ENCODE peak calls at places on chromosomes 11 and 22, in seven cellular contexts. T is astrocyte of the hippocampus; I is COR-L47; X is frontal cortex; W is stimulated activated CD4-positive, alpha-beta T cell treated with anti-CD3 and anti-CD28 coated beads, Interleukin-15, amount 100 ng/mL, for 1 hour; V is HS-5; L is SK-MEL-5. A is an unnamed sample.

GRCh38 chr22:27797793-27798525 is 3.6 kb downstream of the MN1 start:
- DNase-seq in L (no peak), T (peak; percentile 66), W (no peak), X (no peak), I (no peak), V (no peak), A (no peak)

GRCh38 chr22:41772645-41773044 is 27.8 kb upstream of the CCDC134 start:
- DNase-seq in T (no peak), W (no peak), L (peak; percentile 24), I (no peak), X (no peak), V (no peak), A (no peak)

GRCh38 chr11:75163917-75164316 is 13.0 kb downstream of the SLCO2B1 start:
- DNase-seq in V (no peak), X (no peak), I (no peak), L (no peak), T (no peak), W (no peak), A (no peak)

GRCh38 chr11:44047931-44048431 is at the start of gene ACCSL:
- DNase-seq in I (no peak), V (no peak), L (peak; percentile 44), T (no peak), W (no peak), X (no peak), A (no peak)

GRCh38 chr11:74925281-74925680 is 23.6 kb downstream of the XRRA1 start:
- DNase-seq in V (no peak), X (no peak), L (no peak), W (no peak), I (no peak), T (peak; percentile 7), A (no peak)

GRCh38 chr11:83717551-83717950 is 431.4 kb upstream of the CCDC90B start:
- DNase-seq in X (no peak), L (no peak), T (peak; percentile 67), W (no peak), V (no peak), I (no peak), A (no peak)

GRCh38 chr11:70482529-70482917 is 84.2 kb downstream of the CTTN start:
- DNase-seq in I (no peak), V (no peak), W (no peak), X (no peak), L (no peak), T (peak; percentile 66), A (no peak)

GRCh38 chr11:113153847-113154246 is 160.5 kb upstream of the TTC12 start:
- DNase-seq in V (no peak), W (no peak), X (no peak), T (no peak), L (no peak), I (no peak), A (no peak)

GRCh38 chr22:46219650-46220049 is 30.4 kb downstream of the CDPF1 start:
- DNase-seq in X (no peak), I (no peak), T (no peak), W (no peak), V (no peak), L (no peak), A (no peak)

GRCh38 chr11:120125005-120125404 is 12.9 kb downstream of the TRIM29 start:
- DNase-seq in I (no peak), L (no peak), V (no peak), X (no peak), T (no peak), W (no peak), A (no peak)

GRCh38 chr11:63622318-63622717 is 8.1 kb upstream of the PLAAT3 start:
- DNase-seq in I (no peak), V (no peak), X (no peak), L (no peak), W (no peak), T (no peak), A (no peak)

GRCh38 chr11:2536440-2536989 is 91.7 kb downstream of the KCNQ1 start:
- DNase-seq in T (no peak), L (no peak), I (no peak), V (no peak), W (no peak), X (no peak), A (no peak)

GRCh38 chr22:39268645-39269044 is 23.9 kb upstream of the PDGFB start:
- DNase-seq in I (no peak), X (no peak), W (no peak), L (no peak), T (no peak), V (no peak), A (no peak)

GRCh38 chr22:35434061-35434750 is 34.3 kb downstream of the MCM5 start:
- DNase-seq in V (no peak), I (no peak), W (no peak), X (no peak), T (no peak), L (peak; percentile 22), A (peak; percentile 70)

GRCh38 chr11:69301491-69302401 is 7.8 kb downstream of the MYEOV start:
- DNase-seq in W (no peak), T (peak; percentile 89), X (no peak), V (peak; percentile 99), L (no peak), I (no peak), A (peak; percentile 37)

GRCh38 chr22:24408630-24409029 is 18.8 kb upstream of the ADORA2A start:
- DNase-seq in I (no peak), T (no peak), W (no peak), V (no peak), L (no peak), X (no peak), A (no peak)

A was measured in Karpas-422.